ENCODE peak calls at places on chromosome 13, in six cellular contexts. O is breast epithelium, S is epithelial cell of esophagus, M is tibial nerve, Y is A549, A is osteoblast. B is an unnamed sample.

GRCh38 chr13:109804654-109805053 is 18.3 kb upstream of the IRS2 start:
- DNase-seq in O (no peak), S (no peak), M (no peak), Y (no peak), A (no peak), B (no peak)

GRCh38 chr13:25135896-25136295 is 36.2 kb downstream of the AMER2 start:
- DNase-seq in O (no peak), S (no peak), M (no peak), Y (no peak), A (no peak), B (no peak)

GRCh38 chr13:70613295-70613694 is 505.0 kb upstream of the KLHL1 start:
- DNase-seq in O (no peak), S (peak; percentile 13), M (no peak), Y (no peak), A (peak; percentile 25), B (peak; percentile 3)

GRCh38 chr13:44293908-44294735 is 79.5 kb upstream of the SERP2 start:
- DNase-seq in O (no peak), S (peak; percentile 28), M (no peak), Y (no peak), A (no peak), B (peak; percentile 58)

GRCh38 chr13:78152415-78152814 is 233.8 kb upstream of the EDNRB start:
- DNase-seq in O (no peak), S (no peak), M (no peak), Y (no peak), A (no peak), B (no peak)

GRCh38 chr13:33953781-33954180 is 135.8 kb downstream of the RFC3 start:
- DNase-seq in O (no peak), S (no peak), M (no peak), Y (no peak), A (no peak), B (no peak)

GRCh38 chr13:22061806-22062391 is 391.0 kb downstream of the FGF9 start:
- DNase-seq in O (no peak), S (no peak), M (no peak), Y (no peak), A (no peak), B (no peak)

GRCh38 chr13:80204642-80205041 is 136.3 kb downstream of the SPRY2 start:
- DNase-seq in O (no peak), S (no peak), M (no peak), Y (no peak), A (no peak), B (no peak)

GRCh38 chr13:99926014-99926731 is 45.4 kb downstream of the ZIC5 start:
- DNase-seq in O (no peak), S (peak; percentile 76), M (no peak), Y (peak; percentile 30), A (peak; percentile 88), B (peak; percentile 62)

GRCh38 chr13:44734204-44734707 is 158.1 kb upstream of the TSC22D1 start:
- DNase-seq in O (peak; percentile 87), S (peak; percentile 80), M (no peak), Y (no peak), A (no peak), B (peak; percentile 79)

GRCh38 chr13:29676941-29677452 is 81.5 kb upstream of the SLC7A1 start:
- DNase-seq in O (no peak), S (peak; percentile 90), M (no peak), Y (peak; percentile 2), A (peak; percentile 6), B (peak; percentile 95)

GRCh38 chr13:44626176-44626575 is 50.0 kb upstream of the TSC22D1 start:
- DNase-seq in O (no peak), S (no peak), M (no peak), Y (no peak), A (no peak), B (no peak)

GRCh38 chr13:85816413-85816812 is 17.2 kb upstream of the SLITRK6 start:
- DNase-seq in O (no peak), S (peak; percentile 23), M (no peak), Y (peak; percentile 18), A (no peak), B (peak; percentile 28)

GRCh38 chr13:41520016-41520698 is 62.8 kb downstream of the RGCC start:
- DNase-seq in O (no peak), S (no peak), M (no peak), Y (no peak), A (no peak), B (no peak)

DNA sequence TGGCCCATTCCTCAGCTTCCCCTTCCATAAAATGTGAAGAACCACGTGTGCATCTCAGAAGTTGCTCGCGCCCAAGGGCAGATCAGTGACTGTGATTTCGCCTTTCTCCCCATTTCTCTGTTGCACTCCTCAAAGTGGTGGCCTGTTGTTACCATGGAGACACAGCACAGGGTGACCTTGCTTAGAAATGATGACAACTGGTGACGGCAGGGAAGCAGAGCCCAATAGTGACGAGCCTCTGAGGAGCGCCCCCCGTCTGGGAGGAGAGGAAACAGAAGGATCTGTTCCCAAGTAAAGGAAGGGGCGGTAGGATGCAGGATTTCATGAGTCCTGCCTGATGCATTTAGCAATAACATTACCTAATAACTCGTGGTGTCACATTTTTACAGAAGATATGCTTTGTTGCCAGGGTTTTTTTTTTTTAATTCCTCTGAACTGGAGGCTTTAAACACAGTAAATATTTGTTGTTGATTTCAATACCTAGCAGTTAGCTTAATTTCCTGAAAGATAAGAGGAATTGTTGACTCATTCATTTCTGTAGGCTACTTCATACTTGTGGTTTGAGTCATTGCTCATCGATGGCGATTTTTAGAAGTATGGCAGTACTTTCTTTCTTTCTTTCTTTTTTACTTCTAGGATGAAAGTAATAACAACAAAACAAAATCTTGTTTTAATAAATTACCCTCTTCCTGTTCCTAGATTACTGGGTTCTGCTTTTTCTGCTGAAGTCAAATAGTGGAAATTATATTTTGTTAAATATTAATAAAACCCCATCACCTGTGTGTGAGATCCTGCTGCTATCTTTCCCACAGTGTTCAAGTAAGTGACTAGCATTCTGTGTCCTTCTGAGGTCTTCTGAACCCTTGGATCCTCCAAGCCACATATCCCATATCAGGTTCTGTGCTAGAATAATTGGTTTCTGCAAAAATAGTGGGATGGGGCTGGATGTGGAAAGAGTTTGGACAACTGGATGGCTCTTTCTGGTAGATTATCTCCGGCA is 36.0 kb downstream of the MBNL2 start:
- DNase-seq in O (peak; percentile 48), S (peak; percentile 81), M (no peak), Y (peak; percentile 95), A (peak; percentile 86), B (peak; percentile 96)
- H3K4me3 ChIP-seq in O (no peak overlapping the region), S (no peak overlapping the region), M (no peak overlapping the region), Y (peak overlapping the region; percentile 16), A (peak overlapping the region; percentile 1), B (no peak overlapping the region)

DNA sequence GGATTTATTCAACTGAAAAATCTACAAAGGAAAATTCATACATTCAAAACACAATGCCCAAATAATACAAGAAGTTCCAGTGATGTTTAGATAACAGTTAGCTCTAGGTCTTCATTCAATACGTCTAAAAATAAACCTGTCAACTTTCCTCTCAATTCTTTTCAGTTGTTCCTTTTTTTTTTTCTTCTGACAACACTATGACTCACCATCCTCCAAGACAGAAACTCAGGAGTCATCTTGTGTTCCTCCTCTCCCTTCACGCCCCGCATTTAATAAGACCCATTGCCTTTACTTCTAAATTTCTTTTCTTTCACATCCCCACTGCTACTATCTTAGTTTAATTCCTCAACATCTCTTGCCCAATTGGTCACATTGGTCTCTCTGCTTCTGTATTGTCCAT is 759.9 kb downstream of the GPC5 start:
- DNase-seq in O (no peak), S (peak; percentile 70), M (no peak), Y (no peak), A (no peak), B (peak; percentile 47)
- H3K4me3 ChIP-seq in O (no peak overlapping the region), S (no peak overlapping the region), M (no peak overlapping the region), Y (no peak overlapping the region), A (no peak overlapping the region), B (no peak overlapping the region)

GRCh38 chr13:28056970-28057712 is 43.2 kb downstream of the FLT3 start:
- DNase-seq in O (no peak), S (no peak), M (no peak), Y (no peak), A (no peak), B (no peak)

GRCh38 chr13:28056426-28056825 is 44.0 kb downstream of the FLT3 start:
- DNase-seq in O (no peak), S (no peak), M (no peak), Y (no peak), A (no peak), B (no peak)

GRCh38 chr13:28055362-28055761 is 45.0 kb downstream of the FLT3 start:
- DNase-seq in O (no peak), S (no peak), M (no peak), Y (no peak), A (no peak), B (no peak)

GRCh38 chr13:28059214-28059613 is 41.2 kb downstream of the FLT3 start:
- DNase-seq in O (no peak), S (peak; percentile 49), M (no peak), Y (peak; percentile 35), A (no peak), B (peak; percentile 36)
- H3K4me3 ChIP-seq in O (no peak overlapping the region), S (no peak overlapping the region), M (no peak overlapping the region), Y (no peak overlapping the region), A (no peak overlapping the region), B (no peak overlapping the region)

GRCh38 chr13:71760226-71760591 is 106.8 kb downstream of the DACH1 start:
- DNase-seq in O (no peak), S (no peak), M (no peak), Y (no peak), A (no peak), B (no peak)
- H3K4me3 ChIP-seq in O (no peak overlapping the region), S (no peak overlapping the region), M (no peak overlapping the region), Y (no peak overlapping the region), A (no peak overlapping the region), B (no peak overlapping the region)